ENCODE peak calls at places on chromosome 4, in eight cellular contexts. I is colonic mucosa, C is cardiac muscle cell, R is GM23338, H is suprapubic skin, K is mucosa of descending colon, S is kidney, A is astrocyte of the spinal cord. N is an unnamed sample.

GRCh38 chr4:81722229-81722900 is 250.7 kb upstream of the RASGEF1B start:
- DNase-seq in I (no peak), C (no peak), R (no peak), H (no peak), K (peak), S (no peak), A (no peak), N (no peak)

GRCh38 chr4:82643994-82644730 is 82.4 kb upstream of the TMEM150C start:
- DNase-seq in I (no peak), C (peak), R (no peak), H (no peak), K (no peak), S (peak), A (peak), N (no peak)

GRCh38 chr4:26307027-26307426 is 13.8 kb upstream of the RBPJ start:
- DNase-seq in I (no peak), C (no peak), R (no peak), H (no peak), K (no peak), S (no peak), A (no peak), N (no peak)

GRCh38 chr4:186807809-186808634 is 84.4 kb upstream of the FAT1 start:
- DNase-seq in I (no peak), C (no peak), R (no peak), H (no peak), K (no peak), S (no peak), A (peak), N (no peak)

GRCh38 chr4:153138736-153139135 is 65.5 kb upstream of the TRIM2 start:
- DNase-seq in I (no peak), C (no peak), R (no peak), H (no peak), K (no peak), S (no peak), A (no peak), N (no peak)

GRCh38 chr4:113292371-113293042 is 243.1 kb downstream of the ANK2 start:
- DNase-seq in I (peak), C (peak), R (peak), H (no peak), K (peak), S (peak), A (peak), N (no peak)

GRCh38 chr4:157115613-157116340 is 39.8 kb downstream of the GLRB start:
- DNase-seq in I (no peak), C (peak), R (no peak), H (no peak), K (no peak), S (no peak), A (peak), N (no peak)

GRCh38 chr4:128228778-128229457 is 58.7 kb downstream of the PGRMC2 start:
- DNase-seq in I (no peak), C (peak), R (no peak), H (no peak), K (no peak), S (no peak), A (peak), N (no peak)

GRCh38 chr4:102525099-102525498 is 23.9 kb downstream of the NFKB1 start:
- DNase-seq in I (no peak), C (peak), R (no peak), H (no peak), K (no peak), S (no peak), A (no peak), N (no peak)

GRCh38 chr4:165738571-165738970 is 134.5 kb upstream of the TLL1 start:
- DNase-seq in I (no peak), C (no peak), R (no peak), H (no peak), K (no peak), S (no peak), A (no peak), N (no peak)

GRCh38 chr4:186844059-186844681 is 120.5 kb upstream of the FAT1 start:
- DNase-seq in I (peak), C (peak), R (no peak), H (no peak), K (peak), S (no peak), A (peak), N (no peak)

GRCh38 chr4:111847256-111848108 is 297.8 kb upstream of the FAM241A start:
- DNase-seq in I (no peak), C (peak), R (peak), H (no peak), K (no peak), S (no peak), A (no peak), N (no peak)

GRCh38 chr4:116469582-116469981 is 615.8 kb downstream of the TRAM1L1 start:
- DNase-seq in I (no peak), C (no peak), R (no peak), H (no peak), K (no peak), S (no peak), A (no peak), N (no peak)

GRCh38 chr4:101393256-101393655 is 45.9 kb upstream of the PPP3CA start:
- DNase-seq in I (no peak), C (no peak), R (no peak), H (no peak), K (no peak), S (no peak), A (peak), N (no peak)

GRCh38 chr4:71944956-71945355 is 86.8 kb upstream of the NPFFR2 start:
- DNase-seq in I (no peak), C (peak), R (peak), H (no peak), K (no peak), S (no peak), A (peak), N (no peak)

GRCh38 chr4:76546282-76547166 is 111.5 kb downstream of the SHROOM3 start:
- DNase-seq in I (no peak), C (peak), R (no peak), H (no peak), K (peak), S (peak), A (peak), N (peak)

GRCh38 chr4:11824557-11824956 is 395.9 kb upstream of the HS3ST1 start:
- DNase-seq in I (no peak), C (peak), R (no peak), H (no peak), K (no peak), S (no peak), A (no peak), N (no peak)

GRCh38 chr4:13570916-13571315 is 26.6 kb upstream of the NKX3-2 start:
- DNase-seq in I (no peak), C (peak), R (no peak), H (no peak), K (no peak), S (no peak), A (no peak), N (no peak)

GRCh38 chr4:156896536-156896935 is 75.1 kb downstream of the PDGFC start:
- DNase-seq in I (no peak), C (no peak), R (no peak), H (no peak), K (no peak), S (no peak), A (no peak), N (no peak)

GRCh38 chr4:67109276-67109675 is 436.0 kb downstream of the CENPC start:
- DNase-seq in I (no peak), C (no peak), R (no peak), H (no peak), K (no peak), S (no peak), A (no peak), N (no peak)

GRCh38 chr4:88439161-88439760 is 17.7 kb upstream of the HERC5 start:
- DNase-seq in I (no peak), C (no peak), R (peak), H (no peak), K (no peak), S (no peak), A (no peak), N (no peak)

GRCh38 chr4:53147711-53148110 is 218.2 kb downstream of the SCFD2 start:
- DNase-seq in I (no peak), C (no peak), R (no peak), H (no peak), K (no peak), S (no peak), A (no peak), N (no peak)

GRCh38 chr4:176229645-176230044 is 34.3 kb upstream of the SPATA4 start:
- DNase-seq in I (no peak), C (no peak), R (no peak), H (no peak), K (no peak), S (no peak), A (no peak), N (no peak)

GRCh38 chr4:73970011-73970410 is 11.8 kb downstream of the PF4 start:
- DNase-seq in I (no peak), C (no peak), R (no peak), H (no peak), K (no peak), S (no peak), A (no peak), N (no peak)

GRCh38 chr4:23962462-23962861 is 72.6 kb upstream of the PPARGC1A start:
- DNase-seq in I (no peak), C (no peak), R (no peak), H (no peak), K (no peak), S (no peak), A (no peak), N (peak)

GRCh38 chr4:13368262-13368661 is 115.9 kb downstream of the RAB28 start:
- DNase-seq in I (no peak), C (peak), R (no peak), H (no peak), K (no peak), S (no peak), A (no peak), N (no peak)

GRCh38 chr4:181030961-181031360 is 1212.2 kb upstream of the TENM3 start:
- DNase-seq in I (no peak), C (no peak), R (no peak), H (no peak), K (no peak), S (no peak), A (peak), N (no peak)

GRCh38 chr4:19214591-19214990 is 1037.1 kb upstream of the SLIT2 start:
- DNase-seq in I (no peak), C (peak), R (no peak), H (no peak), K (no peak), S (no peak), A (no peak), N (no peak)

GRCh38 chr4:127930175-127930574 is 34.8 kb downstream of the MFSD8 start:
- DNase-seq in I (no peak), C (no peak), R (no peak), H (no peak), K (no peak), S (no peak), A (no peak), N (no peak)

GRCh38 chr4:101158136-101158485 is 189.2 kb downstream of the PPP3CA start:
- DNase-seq in I (no peak), C (no peak), R (no peak), H (no peak), K (no peak), S (no peak), A (peak), N (no peak)

GRCh38 chr4:75557696-75558095 is 1.8 kb downstream of the ODAPH start:
- DNase-seq in I (no peak), C (no peak), R (no peak), H (no peak), K (no peak), S (no peak), A (no peak), N (no peak)

GRCh38 chr4:20395160-20395773 is 143.6 kb downstream of the SLIT2 start:
- DNase-seq in I (peak), C (peak), R (peak), H (no peak), K (peak), S (no peak), A (no peak), N (no peak)

GRCh38 chr4:88225216-88226107 is 58.9 kb downstream of the PPM1K start:
- DNase-seq in I (no peak), C (peak), R (no peak), H (no peak), K (no peak), S (no peak), A (peak), N (no peak)

GRCh38 chr4:81650871-81651270 is 179.2 kb upstream of the RASGEF1B start:
- DNase-seq in I (no peak), C (peak), R (peak), H (no peak), K (no peak), S (no peak), A (no peak), N (peak)

GRCh38 chr4:109930872-109931271 is 18.2 kb downstream of the EGF start:
- DNase-seq in I (no peak), C (no peak), R (no peak), H (no peak), K (no peak), S (no peak), A (no peak), N (no peak)

GRCh38 chr4:188620608-188621007 is 481.4 kb downstream of the TRIML1 start:
- DNase-seq in I (no peak), C (no peak), R (no peak), H (no peak), K (no peak), S (no peak), A (no peak), N (no peak)

GRCh38 chr4:8391972-8392371 is 48.6 kb downstream of the ACOX3 start:
- DNase-seq in I (peak), C (peak), R (no peak), H (no peak), K (peak), S (no peak), A (peak), N (no peak)

DNA sequence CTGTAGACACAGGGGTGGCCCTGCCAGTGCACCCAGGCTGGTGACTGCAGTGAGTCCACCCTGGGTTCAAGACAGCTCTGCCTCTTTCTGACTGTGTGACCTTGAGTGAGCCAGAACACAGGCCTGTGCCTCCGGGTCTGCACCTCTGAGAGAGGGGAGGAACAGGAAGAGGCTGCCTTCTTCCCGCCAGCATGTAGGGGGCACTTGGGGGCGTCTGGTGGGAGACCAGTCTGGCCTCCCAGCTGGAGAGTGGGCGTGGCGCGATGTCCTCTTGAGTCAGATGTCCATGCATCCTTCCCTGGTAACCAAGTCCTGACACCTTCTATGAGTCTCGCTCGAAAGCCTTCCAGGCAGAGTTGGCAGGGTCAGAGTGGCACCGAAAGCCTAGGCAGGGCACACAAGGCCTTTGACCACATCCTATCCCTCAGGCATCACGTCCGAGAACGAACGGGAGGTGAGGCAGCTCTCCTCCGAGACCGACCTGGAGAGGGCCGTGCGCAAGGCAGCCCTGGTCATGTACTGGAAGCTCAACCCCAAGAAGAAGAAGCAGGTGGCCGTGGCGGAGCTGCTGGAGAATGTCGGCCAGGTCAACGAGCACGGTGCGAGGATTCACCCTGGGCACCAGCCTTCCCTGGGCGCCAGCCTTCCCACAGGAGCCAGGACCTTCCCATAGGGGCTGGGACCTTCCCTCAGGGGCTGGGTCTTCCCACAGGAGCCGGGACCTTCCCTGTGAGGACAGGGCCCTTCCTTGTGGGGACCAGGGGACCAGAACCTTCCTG is 21.3 kb downstream of the WFS1 start:
- DNase-seq in I (no peak), C (no peak), R (peak), H (no peak), K (no peak), S (no peak), A (no peak), N (no peak)
- H3K4me3 ChIP-seq in I (no peak), C (no peak), R (no peak), H (no peak), K (no peak), S (no peak), A (no peak), N (no peak)

GRCh38 chr4:85870298-85871083 is 395.5 kb downstream of the ARHGAP24 start:
- DNase-seq in I (no peak), C (no peak), R (no peak), H (no peak), K (no peak), S (no peak), A (no peak), N (no peak)
- TF ChIP-seq CTCF in I (no peak), C (no peak), R (no peak), H (no peak), K (no peak), S (no peak), A (no peak), N (no peak)

GRCh38 chr4:40585201-40585789 is 44.4 kb downstream of the RBM47 start:
- DNase-seq in I (no peak), C (peak), R (no peak), H (no peak), K (no peak), S (no peak), A (no peak), N (peak)

GRCh38 chr4:40584517-40585141 is 45.0 kb downstream of the RBM47 start:
- DNase-seq in I (no peak), C (no peak), R (no peak), H (no peak), K (no peak), S (no peak), A (no peak), N (no peak)

GRCh38 chr4:40586729-40587128 is 42.9 kb downstream of the RBM47 start:
- DNase-seq in I (no peak), C (no peak), R (no peak), H (no peak), K (no peak), S (no peak), A (no peak), N (no peak)

GRCh38 chr4:40587351-40587750 is 42.3 kb downstream of the RBM47 start:
- DNase-seq in I (no peak), C (no peak), R (no peak), H (no peak), K (no peak), S (no peak), A (no peak), N (no peak)

DNA sequence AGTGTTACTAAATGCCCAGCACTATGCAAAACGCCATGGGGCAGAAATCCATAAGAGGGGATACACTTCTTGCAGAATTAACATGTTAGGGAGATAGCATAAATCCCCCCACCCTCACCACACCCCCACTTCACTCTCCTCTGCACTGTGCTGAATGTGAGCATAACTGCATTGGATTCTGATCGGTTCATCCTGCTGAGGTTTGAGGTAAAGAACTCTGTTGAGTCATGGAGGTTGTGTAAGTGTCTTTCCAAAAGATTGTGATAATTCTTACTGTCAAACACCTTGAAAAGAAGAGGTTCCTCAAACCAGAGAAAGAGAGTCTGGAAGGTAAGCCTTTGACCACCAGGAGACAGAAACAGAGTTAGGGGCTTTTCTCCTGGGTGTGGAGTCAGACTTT is 43.6 kb downstream of the RBM47 start:
- DNase-seq in I (no peak), C (no peak), R (no peak), H (no peak), K (no peak), S (no peak), A (no peak), N (no peak)
- H3K4me3 ChIP-seq in I (no peak), C (no peak), R (no peak), H (no peak), K (no peak), S (no peak), A (no peak), N (no peak)

GRCh38 chr4:2793920-2794706 is 1.2 kb downstream of the SH3BP2 start:
- DNase-seq in I (peak), C (peak), R (no peak), H (peak), K (peak), S (peak), A (peak), N (no peak)

GRCh38 chr4:2792396-2792710 is 532 bp upstream of the SH3BP2 start:
- DNase-seq in I (no peak), C (no peak), R (no peak), H (no peak), K (no peak), S (no peak), A (no peak), N (no peak)

GRCh38 chr4:2791518-2792395 is 1.1 kb upstream of the SH3BP2 start:
- DNase-seq in I (peak), C (no peak), R (peak), H (peak), K (peak), S (peak), A (no peak), N (no peak)

GRCh38 chr4:2793578-2793919 is 664 bp downstream of the SH3BP2 start:
- DNase-seq in I (peak), C (peak), R (peak), H (peak), K (peak), S (peak), A (no peak), N (no peak)

GRCh38 chr4:2792711-2793577 is at the start of gene SH3BP2:
- DNase-seq in I (peak), C (peak), R (peak), H (peak), K (peak), S (peak), A (peak), N (no peak)
- TF ChIP-seq CTCF in I (no peak), C (no peak), R (no peak), H (no peak), K (no peak), S (no peak), A (no peak), N (no peak)

GRCh38 chr4:56386091-56386490 is 1.2 kb downstream of the AASDH start:
- DNase-seq in I (no peak), C (no peak), R (no peak), H (no peak), K (no peak), S (no peak), A (no peak), N (no peak)
- H3K4me3 ChIP-seq in I (peak), C (no peak), R (peak), H (peak), K (no peak), S (peak), A (peak), N (peak)

N was measured in LNCaP clone FGC.